ENCODE peak calls at places on chromosomes 1 and 21, in six cellular contexts. One of them, this sample, is unnamed.

GRCh38 chr1:207821464-207822045 is 69.7 kb downstream of the CD46 start:
- DNase-seq in HepG2: no peak
- DNase-seq in K562: no peak
- DNase-seq in H1: no peak
- DNase-seq in GM12878: no peak
- DNase-seq in SK-N-SH: no peak
- DNase-seq in this sample: no peak

GRCh38 chr1:209692745-209693504 is 11.7 kb upstream of the HSD11B1 start:
- DNase-seq in H1: no peak
- DNase-seq in HepG2: peak; percentile 54
- DNase-seq in K562: peak; percentile 85
- DNase-seq in SK-N-SH: peak; percentile 61
- DNase-seq in GM12878: peak; percentile 34
- DNase-seq in this sample: peak; percentile 61

GRCh38 chr1:204932573-204932909 is 61.9 kb downstream of the NFASC start:
- DNase-seq in K562: no peak
- DNase-seq in HepG2: no peak
- DNase-seq in GM12878: no peak
- DNase-seq in SK-N-SH: no peak
- DNase-seq in H1: no peak
- DNase-seq in this sample: no peak

GRCh38 chr1:116878804-116879477 is 30.8 kb upstream of the PTGFRN start:
- DNase-seq in HepG2: no peak
- DNase-seq in GM12878: peak; percentile 61
- DNase-seq in K562: peak; percentile 65
- DNase-seq in SK-N-SH: peak; percentile 71
- DNase-seq in H1: no peak
- DNase-seq in this sample: no peak

GRCh38 chr1:36856126-36856525 is 178.2 kb downstream of the GRIK3 start:
- DNase-seq in K562: no peak
- DNase-seq in HepG2: no peak
- DNase-seq in GM12878: no peak
- DNase-seq in H1: peak; percentile 21
- DNase-seq in SK-N-SH: no peak
- DNase-seq in this sample: no peak

GRCh38 chr1:235004840-235005391 is 123.7 kb downstream of the TOMM20 start:
- DNase-seq in HepG2: no peak
- DNase-seq in K562: no peak
- DNase-seq in GM12878: no peak
- DNase-seq in H1: no peak
- DNase-seq in SK-N-SH: no peak
- DNase-seq in this sample: no peak

GRCh38 chr1:161365207-161365606 is 2.5 kb downstream of the CFAP126 start:
- DNase-seq in H1: no peak
- DNase-seq in GM12878: no peak
- DNase-seq in SK-N-SH: no peak
- DNase-seq in K562: no peak
- DNase-seq in HepG2: no peak
- DNase-seq in this sample: no peak

GRCh38 chr1:99171126-99171813 is 93.0 kb upstream of the PLPPR4 start:
- DNase-seq in SK-N-SH: no peak
- DNase-seq in K562: no peak
- DNase-seq in GM12878: no peak
- DNase-seq in H1: no peak
- DNase-seq in HepG2: no peak
- DNase-seq in this sample: no peak

GRCh38 chr1:43705982-43706597 is 1.2 kb upstream of the ST3GAL3 start:
- DNase-seq in SK-N-SH: peak; percentile 16
- DNase-seq in H1: no peak
- DNase-seq in GM12878: no peak
- DNase-seq in HepG2: no peak
- DNase-seq in K562: no peak
- DNase-seq in this sample: peak; percentile 4

GRCh38 chr1:118636004-118636403 is 352.1 kb downstream of the TBX15 start:
- DNase-seq in H1: no peak
- DNase-seq in GM12878: no peak
- DNase-seq in SK-N-SH: no peak
- DNase-seq in K562: no peak
- DNase-seq in HepG2: no peak
- DNase-seq in this sample: no peak

GRCh38 chr1:10760566-10761502 is 35.6 kb downstream of the CASZ1 start:
- DNase-seq in K562: no peak
- DNase-seq in H1: no peak
- DNase-seq in GM12878: no peak
- DNase-seq in HepG2: no peak
- DNase-seq in SK-N-SH: no peak
- DNase-seq in this sample: no peak

GRCh38 chr1:112524251-112524650 is 15.5 kb downstream of the WNT2B start:
- DNase-seq in GM12878: no peak
- DNase-seq in K562: no peak
- DNase-seq in H1: no peak
- DNase-seq in HepG2: no peak
- DNase-seq in SK-N-SH: no peak
- DNase-seq in this sample: no peak

GRCh38 chr21:38277501-38278111 is 20.8 kb downstream of the KCNJ15 start:
- DNase-seq in K562: peak; percentile 51
- DNase-seq in SK-N-SH: no peak
- DNase-seq in HepG2: no peak
- DNase-seq in H1: no peak
- DNase-seq in GM12878: no peak
- DNase-seq in this sample: peak; percentile 96

GRCh38 chr1:217527151-217527550 is 103.7 kb downstream of the GPATCH2 start:
- DNase-seq in H1: no peak
- DNase-seq in SK-N-SH: no peak
- DNase-seq in GM12878: no peak
- DNase-seq in K562: no peak
- DNase-seq in HepG2: no peak
- DNase-seq in this sample: no peak

GRCh38 chr21:42080788-42081083 is 9.6 kb downstream of the UMODL1 start:
- DNase-seq in HepG2: no peak
- DNase-seq in GM12878: no peak
- DNase-seq in H1: no peak
- DNase-seq in SK-N-SH: no peak
- DNase-seq in K562: no peak
- DNase-seq in this sample: no peak

GRCh38 chr1:55623339-55623738 is 408.2 kb upstream of the USP24 start:
- DNase-seq in HepG2: no peak
- DNase-seq in SK-N-SH: no peak
- DNase-seq in GM12878: no peak
- DNase-seq in H1: no peak
- DNase-seq in K562: peak; percentile 6
- DNase-seq in this sample: no peak

GRCh38 chr1:247528812-247529474 is 7.3 kb downstream of the OR2C3 start:
- DNase-seq in GM12878: no peak
- DNase-seq in H1: no peak
- DNase-seq in K562: no peak
- DNase-seq in HepG2: no peak
- DNase-seq in SK-N-SH: no peak
- DNase-seq in this sample: no peak
- TF ChIP-seq CHD2 in GM12878: no peak
- TF ChIP-seq CHD2 in H1: no peak
- TF ChIP-seq CHD2 in K562: no peak
- TF ChIP-seq CHD2 in HepG2: no peak
- TF ChIP-seq CHD2 in SK-N-SH: no peak
- TF ChIP-seq CHD2 in this sample: no peak

DNA sequence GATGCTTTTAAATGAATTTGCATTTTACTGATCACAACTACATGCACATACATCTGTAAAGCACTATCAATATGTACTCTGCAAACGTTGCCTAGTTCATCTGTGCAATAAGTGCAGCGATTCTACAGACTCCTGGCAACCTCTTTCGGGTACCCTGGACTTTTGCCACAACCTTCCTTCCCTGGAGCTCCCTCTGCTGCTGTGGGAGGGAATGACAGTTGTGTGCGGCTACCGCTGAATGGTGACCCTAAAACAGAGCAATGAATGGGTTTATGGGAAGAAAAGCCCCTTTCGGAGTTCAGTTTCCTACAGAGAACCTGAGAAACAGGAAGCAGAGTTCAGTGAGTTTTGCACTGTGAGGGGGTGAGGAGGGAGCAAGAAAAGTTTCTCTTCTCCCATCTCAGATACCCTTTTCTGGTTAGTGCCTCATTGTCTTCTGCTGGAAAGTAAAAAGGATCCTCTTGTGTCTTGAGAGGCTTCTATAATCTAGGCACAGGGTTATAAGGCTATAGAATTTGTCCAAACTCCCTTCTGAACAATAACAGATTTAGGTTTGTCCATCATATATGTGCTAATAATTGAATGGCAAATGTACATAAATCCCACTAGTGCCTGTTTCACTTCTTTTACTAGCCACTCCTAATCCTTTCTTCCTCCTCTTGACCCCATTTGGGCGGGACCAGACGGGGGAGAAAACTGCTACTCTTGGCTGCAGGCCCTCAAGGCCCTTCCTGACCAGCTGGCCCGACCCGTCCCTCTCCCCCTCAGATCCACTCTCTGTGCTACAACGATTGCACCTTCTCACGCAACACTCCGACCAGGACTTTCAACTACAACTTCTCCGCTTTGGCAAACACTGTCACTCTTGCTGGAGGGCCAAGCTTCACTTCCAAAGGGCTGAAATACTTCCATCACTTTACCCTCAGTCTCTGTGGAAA is 19.8 kb upstream of the SARS1 start:
- DNase-seq in HepG2: no peak
- DNase-seq in SK-N-SH: peak; percentile 38
- DNase-seq in K562: peak; percentile 84
- DNase-seq in GM12878: peak; percentile 37
- DNase-seq in H1: no peak
- DNase-seq in this sample: peak; percentile 67
- TF ChIP-seq CHD2 in HepG2: no peak
- TF ChIP-seq CHD2 in SK-N-SH: no peak
- TF ChIP-seq CHD2 in K562: no peak
- TF ChIP-seq CHD2 in GM12878: no peak
- TF ChIP-seq CHD2 in H1: no peak
- TF ChIP-seq CHD2 in this sample: no peak

GRCh38 chr21:46311568-46311967 is 12.1 kb downstream of the C21orf58 start:
- DNase-seq in SK-N-SH: no peak
- DNase-seq in GM12878: no peak
- DNase-seq in H1: no peak
- DNase-seq in HepG2: no peak
- DNase-seq in K562: no peak
- DNase-seq in this sample: no peak
- TF ChIP-seq CHD2 in SK-N-SH: no peak
- TF ChIP-seq CHD2 in GM12878: no peak
- TF ChIP-seq CHD2 in H1: no peak
- TF ChIP-seq CHD2 in HepG2: no peak
- TF ChIP-seq CHD2 in K562: no peak
- TF ChIP-seq CHD2 in this sample: no peak

GRCh38 chr1:154808261-154808908 is 61.7 kb downstream of the KCNN3 start:
- DNase-seq in K562: no peak
- DNase-seq in H1: no peak
- DNase-seq in SK-N-SH: peak; percentile 61
- DNase-seq in HepG2: no peak
- DNase-seq in GM12878: no peak
- DNase-seq in this sample: no peak

GRCh38 chr1:154806333-154806732 is 63.7 kb downstream of the KCNN3 start:
- DNase-seq in HepG2: no peak
- DNase-seq in K562: no peak
- DNase-seq in SK-N-SH: peak; percentile 72
- DNase-seq in H1: no peak
- DNase-seq in GM12878: no peak
- DNase-seq in this sample: no peak

GRCh38 chr1:154808909-154809262 is 61.2 kb downstream of the KCNN3 start:
- DNase-seq in K562: no peak
- DNase-seq in HepG2: no peak
- DNase-seq in SK-N-SH: no peak
- DNase-seq in GM12878: no peak
- DNase-seq in H1: no peak
- DNase-seq in this sample: no peak

GRCh38 chr1:154809436-154810413 is 60.4 kb downstream of the KCNN3 start:
- DNase-seq in K562: no peak
- DNase-seq in HepG2: no peak
- DNase-seq in SK-N-SH: no peak
- DNase-seq in H1: no peak
- DNase-seq in GM12878: no peak
- DNase-seq in this sample: peak; percentile 38

DNA sequence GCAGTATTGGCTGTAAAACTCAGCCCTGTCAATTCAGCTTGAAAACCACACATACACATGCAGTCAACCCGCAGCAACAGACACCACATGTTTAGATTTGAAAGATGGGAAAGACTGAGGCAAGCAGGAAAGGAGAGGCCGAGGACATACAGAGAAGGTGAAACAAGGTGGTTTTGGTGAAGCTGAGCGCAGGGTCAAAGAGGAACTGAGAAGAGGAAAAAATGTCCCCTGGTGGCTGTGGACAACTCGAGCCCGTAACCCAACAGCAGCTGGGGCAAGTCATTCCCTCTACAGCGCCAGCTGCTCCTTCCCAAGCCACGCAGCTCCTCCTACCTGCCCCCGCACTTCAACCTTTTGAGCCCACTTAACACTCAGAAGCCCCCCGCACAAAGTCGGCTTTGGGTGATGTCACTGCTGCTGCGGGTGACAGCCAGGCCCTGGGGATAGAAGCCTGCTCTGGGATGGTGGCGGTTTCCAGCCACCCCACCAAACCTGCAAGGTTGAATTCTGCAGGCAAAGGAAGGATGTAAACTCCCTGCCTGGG is 63.0 kb downstream of the KCNN3 start:
- DNase-seq in HepG2: no peak
- DNase-seq in SK-N-SH: no peak
- DNase-seq in H1: no peak
- DNase-seq in GM12878: peak; percentile 74
- DNase-seq in K562: no peak
- DNase-seq in this sample: no peak
- TF ChIP-seq CHD2 in HepG2: no peak
- TF ChIP-seq CHD2 in SK-N-SH: no peak
- TF ChIP-seq CHD2 in H1: no peak
- TF ChIP-seq CHD2 in GM12878: peak; percentile 10
- TF ChIP-seq CHD2 in K562: no peak
- TF ChIP-seq CHD2 in this sample: no peak

DNA sequence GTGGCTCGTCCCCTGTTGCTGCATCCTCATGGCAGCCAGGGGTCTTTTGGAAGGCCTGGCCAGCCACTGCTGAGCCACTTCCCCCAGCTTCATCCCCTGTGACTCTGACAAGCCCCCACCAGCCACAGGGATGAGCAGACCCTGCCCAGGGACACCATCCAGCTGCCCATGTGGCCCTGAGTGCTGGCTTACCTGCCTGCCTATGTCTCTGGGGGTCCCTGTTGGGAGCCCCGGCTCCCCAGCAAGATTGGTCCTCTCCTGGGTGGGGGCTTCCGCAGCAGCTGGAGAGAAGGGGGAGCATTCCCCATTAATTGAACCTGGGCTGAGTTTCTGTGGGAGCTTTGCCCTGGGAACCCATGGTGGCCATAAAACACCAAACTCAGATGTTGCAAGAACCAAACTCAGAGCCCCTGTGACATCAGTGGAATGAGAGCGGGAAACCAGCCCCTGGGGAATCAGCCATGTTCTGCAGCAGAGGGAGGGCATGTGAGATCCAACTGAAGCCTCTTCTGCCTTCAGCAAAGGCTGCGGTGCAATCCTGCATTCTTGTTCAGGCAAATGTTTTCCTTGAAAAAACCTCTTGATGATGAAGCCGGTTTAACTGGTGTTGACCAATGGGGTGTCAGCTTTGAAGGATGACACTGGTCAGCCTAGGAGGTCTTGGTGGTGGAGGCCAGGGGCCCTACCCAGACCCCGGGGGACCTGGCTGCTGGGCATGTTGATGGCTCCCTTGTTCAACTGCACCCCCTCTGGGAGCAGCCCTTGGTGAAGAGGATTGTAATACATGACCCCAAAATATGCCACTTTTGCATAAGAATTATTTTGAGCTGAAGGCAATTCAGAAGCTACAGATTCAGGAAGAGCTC is 28.3 kb upstream of the COL18A1 start:
- DNase-seq in H1: no peak
- DNase-seq in K562: no peak
- DNase-seq in GM12878: no peak
- DNase-seq in SK-N-SH: no peak
- DNase-seq in HepG2: no peak
- DNase-seq in this sample: no peak
- TF ChIP-seq CHD2 in H1: no peak
- TF ChIP-seq CHD2 in K562: no peak
- TF ChIP-seq CHD2 in GM12878: no peak
- TF ChIP-seq CHD2 in SK-N-SH: no peak
- TF ChIP-seq CHD2 in HepG2: no peak
- TF ChIP-seq CHD2 in this sample: no peak